ENCODE peak calls at places on chromosomes 11 and 22, in five cellular contexts. One of them, this sample, is unnamed.

GRCh38 chr11:129280027-129280811 is 88.1 kb upstream of the ARHGAP32 start:
- DNase-seq in tibial nerve: no peak
- DNase-seq in mammary epithelial cell: no peak
- DNase-seq in sigmoid colon: no peak
- DNase-seq in RWPE2: no peak
- DNase-seq in this sample: no peak

GRCh38 chr11:113562981-113563461 is 87.8 kb upstream of the DRD2 start:
- DNase-seq in tibial nerve: no peak
- DNase-seq in mammary epithelial cell: no peak
- DNase-seq in sigmoid colon: no peak
- DNase-seq in RWPE2: no peak
- DNase-seq in this sample: no peak

GRCh38 chr11:31940396-31941037 is 129.4 kb upstream of the PAX6 start:
- DNase-seq in tibial nerve: no peak
- DNase-seq in mammary epithelial cell: no peak
- DNase-seq in sigmoid colon: no peak
- DNase-seq in RWPE2: no peak
- DNase-seq in this sample: no peak

GRCh38 chr22:25650834-25651233 is 86.4 kb downstream of the GRK3 start:
- DNase-seq in tibial nerve: no peak
- DNase-seq in mammary epithelial cell: no peak
- DNase-seq in sigmoid colon: no peak
- DNase-seq in RWPE2: no peak
- DNase-seq in this sample: peak

GRCh38 chr22:41914611-41915034 is 251 bp downstream of the SHISA8 start:
- DNase-seq in tibial nerve: no peak
- DNase-seq in mammary epithelial cell: no peak
- DNase-seq in sigmoid colon: no peak
- DNase-seq in RWPE2: no peak
- DNase-seq in this sample: no peak

GRCh38 chr11:93370260-93370659 is 39.7 kb downstream of the DEUP1 start:
- DNase-seq in tibial nerve: no peak
- DNase-seq in mammary epithelial cell: peak
- DNase-seq in sigmoid colon: no peak
- DNase-seq in RWPE2: no peak
- DNase-seq in this sample: no peak

GRCh38 chr11:73374130-73374529 is 2.1 kb upstream of the RELT start:
- DNase-seq in tibial nerve: no peak
- DNase-seq in mammary epithelial cell: no peak
- DNase-seq in sigmoid colon: no peak
- DNase-seq in RWPE2: no peak
- DNase-seq in this sample: no peak

GRCh38 chr22:35205141-35205775 is 52.0 kb upstream of the HMGXB4 start:
- DNase-seq in tibial nerve: no peak
- DNase-seq in mammary epithelial cell: no peak
- DNase-seq in sigmoid colon: no peak
- DNase-seq in RWPE2: no peak
- DNase-seq in this sample: no peak

GRCh38 chr11:31237819-31238771 is 131.4 kb downstream of the DCDC1 start:
- DNase-seq in tibial nerve: no peak
- DNase-seq in mammary epithelial cell: peak
- DNase-seq in sigmoid colon: no peak
- DNase-seq in RWPE2: no peak
- DNase-seq in this sample: no peak

GRCh38 chr22:21641795-21642583 is at the start of gene SDF2L1:
- DNase-seq in tibial nerve: peak
- DNase-seq in mammary epithelial cell: peak
- DNase-seq in sigmoid colon: peak
- DNase-seq in RWPE2: peak
- DNase-seq in this sample: peak
- TF ChIP-seq CTCF in tibial nerve: peak
- TF ChIP-seq CTCF in mammary epithelial cell: no peak
- TF ChIP-seq CTCF in sigmoid colon: no peak
- TF ChIP-seq CTCF in RWPE2: peak
- TF ChIP-seq CTCF in this sample: no peak

DNA sequence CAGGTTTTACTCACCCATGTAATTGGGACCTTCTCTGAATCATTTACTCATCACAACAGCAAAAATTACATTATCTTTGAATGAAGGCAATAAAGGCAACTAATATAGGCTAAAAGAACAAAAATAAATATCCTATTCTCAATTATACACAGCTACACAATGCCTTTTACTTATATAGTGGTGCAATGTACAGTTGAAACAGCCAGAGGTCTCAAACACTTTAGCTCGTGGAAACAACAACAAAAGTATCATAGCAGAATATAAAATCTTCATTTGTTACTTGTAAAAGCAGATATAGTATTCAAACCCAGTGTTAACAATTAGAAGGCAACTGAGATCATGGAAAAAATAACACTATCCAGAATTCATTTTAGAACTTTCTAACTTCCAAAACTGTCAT is 20.6 kb upstream of the CCDC34 start:
- DNase-seq in tibial nerve: no peak
- DNase-seq in mammary epithelial cell: no peak
- DNase-seq in sigmoid colon: no peak
- DNase-seq in RWPE2: no peak
- DNase-seq in this sample: no peak
- TF ChIP-seq CTCF in tibial nerve: no peak
- TF ChIP-seq CTCF in mammary epithelial cell: no peak
- TF ChIP-seq CTCF in sigmoid colon: no peak
- TF ChIP-seq CTCF in RWPE2: no peak
- TF ChIP-seq CTCF in this sample: no peak

DNA sequence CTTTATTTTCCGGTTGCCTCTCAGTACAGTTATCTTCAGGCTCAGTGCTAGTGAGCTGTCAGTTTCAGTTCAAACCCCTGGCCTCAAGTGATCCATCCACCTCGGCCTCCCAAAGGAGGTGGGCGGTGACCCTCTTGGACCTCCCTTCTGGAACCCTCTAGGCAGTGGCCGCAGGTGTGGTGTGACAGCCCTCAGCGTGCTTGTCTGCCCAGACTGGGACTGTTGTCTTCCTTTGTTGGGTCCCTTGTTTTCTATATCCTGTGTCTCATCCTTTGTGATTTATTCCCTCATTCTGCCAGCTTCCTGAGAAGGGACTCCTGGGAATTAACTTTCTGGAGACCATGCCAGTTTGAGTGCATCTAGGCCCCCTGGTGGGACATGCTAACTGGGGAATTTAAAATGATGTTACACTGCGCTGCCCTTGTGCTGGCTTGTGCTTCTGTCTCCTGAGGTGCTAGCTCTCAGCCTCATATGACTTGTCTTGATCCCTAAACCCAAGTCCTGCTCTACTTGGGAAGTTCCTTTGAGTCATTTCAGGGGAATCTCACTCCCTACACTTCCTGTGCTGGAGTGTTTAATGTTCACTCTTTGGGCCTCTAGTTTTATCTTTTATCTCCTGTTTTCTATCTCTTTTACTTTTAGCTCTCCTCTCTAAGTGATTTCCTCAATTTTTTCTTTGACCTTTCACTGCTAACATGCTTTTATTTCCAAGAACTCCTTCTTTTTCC is 19.4 kb downstream of the MED15 start:
- DNase-seq in tibial nerve: no peak
- DNase-seq in mammary epithelial cell: peak
- DNase-seq in sigmoid colon: no peak
- DNase-seq in RWPE2: no peak
- DNase-seq in this sample: no peak
- TF ChIP-seq CTCF in tibial nerve: no peak
- TF ChIP-seq CTCF in mammary epithelial cell: peak
- TF ChIP-seq CTCF in sigmoid colon: no peak
- TF ChIP-seq CTCF in RWPE2: peak
- TF ChIP-seq CTCF in this sample: no peak

GRCh38 chr11:75691804-75692203 is 23.0 kb upstream of the MAP6 start:
- DNase-seq in tibial nerve: no peak
- DNase-seq in mammary epithelial cell: no peak
- DNase-seq in sigmoid colon: no peak
- DNase-seq in RWPE2: no peak
- DNase-seq in this sample: no peak
- TF ChIP-seq CTCF in tibial nerve: no peak
- TF ChIP-seq CTCF in mammary epithelial cell: no peak
- TF ChIP-seq CTCF in sigmoid colon: no peak
- TF ChIP-seq CTCF in RWPE2: no peak
- TF ChIP-seq CTCF in this sample: no peak

GRCh38 chr11:60657880-60658279 is 41.5 kb upstream of the MS4A8 start:
- DNase-seq in tibial nerve: no peak
- DNase-seq in mammary epithelial cell: no peak
- DNase-seq in sigmoid colon: no peak
- DNase-seq in RWPE2: no peak
- DNase-seq in this sample: no peak
- TF ChIP-seq CTCF in tibial nerve: no peak
- TF ChIP-seq CTCF in mammary epithelial cell: no peak
- TF ChIP-seq CTCF in sigmoid colon: no peak
- TF ChIP-seq CTCF in RWPE2: no peak
- TF ChIP-seq CTCF in this sample: no peak

DNA sequence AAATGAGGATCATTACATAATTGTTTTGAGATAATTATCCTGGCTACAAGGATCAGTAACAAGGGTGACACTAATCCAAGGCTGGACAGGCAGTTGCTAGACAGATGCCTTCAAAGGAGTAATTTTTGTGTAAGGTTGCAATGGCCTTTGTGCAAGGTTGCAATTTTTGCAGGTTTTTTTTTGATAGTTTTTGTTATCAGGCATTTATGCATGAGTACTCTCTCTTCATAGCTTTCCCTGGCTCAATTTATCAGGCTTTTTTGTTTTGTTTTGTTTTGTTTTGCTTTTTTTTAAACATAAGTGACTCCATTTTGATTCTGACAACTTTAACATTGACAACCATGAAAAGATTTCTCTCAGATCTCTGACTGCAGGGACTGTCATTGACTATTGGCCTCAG is 110.2 kb downstream of the SWAP70 start:
- DNase-seq in tibial nerve: no peak
- DNase-seq in mammary epithelial cell: no peak
- DNase-seq in sigmoid colon: no peak
- DNase-seq in RWPE2: no peak
- DNase-seq in this sample: no peak
- TF ChIP-seq CTCF in tibial nerve: no peak
- TF ChIP-seq CTCF in mammary epithelial cell: no peak
- TF ChIP-seq CTCF in sigmoid colon: no peak
- TF ChIP-seq CTCF in RWPE2: no peak
- TF ChIP-seq CTCF in this sample: no peak

DNA sequence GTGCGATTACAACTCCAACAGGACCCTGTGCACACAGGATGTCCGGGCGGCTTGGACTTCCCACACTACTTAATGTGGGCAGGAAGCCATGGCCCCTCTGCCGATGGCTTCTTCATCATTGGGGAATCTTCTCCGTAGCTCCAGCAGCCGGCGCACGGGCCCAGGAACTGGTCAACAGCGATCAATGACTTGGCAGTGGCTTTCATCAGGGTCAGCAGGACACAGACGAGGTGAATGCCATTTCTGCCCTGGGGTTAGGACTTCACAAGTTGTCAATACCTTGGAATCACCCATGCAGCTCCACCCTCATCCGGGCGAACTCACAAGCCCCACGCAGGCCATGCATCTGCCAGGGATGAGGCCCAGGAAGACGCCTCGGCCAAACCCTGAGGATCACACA is 645.7 kb downstream of the BRD1 start:
- DNase-seq in tibial nerve: no peak
- DNase-seq in mammary epithelial cell: no peak
- DNase-seq in sigmoid colon: no peak
- DNase-seq in RWPE2: no peak
- DNase-seq in this sample: no peak
- TF ChIP-seq CTCF in tibial nerve: no peak
- TF ChIP-seq CTCF in mammary epithelial cell: no peak
- TF ChIP-seq CTCF in sigmoid colon: no peak
- TF ChIP-seq CTCF in RWPE2: no peak
- TF ChIP-seq CTCF in this sample: no peak

DNA sequence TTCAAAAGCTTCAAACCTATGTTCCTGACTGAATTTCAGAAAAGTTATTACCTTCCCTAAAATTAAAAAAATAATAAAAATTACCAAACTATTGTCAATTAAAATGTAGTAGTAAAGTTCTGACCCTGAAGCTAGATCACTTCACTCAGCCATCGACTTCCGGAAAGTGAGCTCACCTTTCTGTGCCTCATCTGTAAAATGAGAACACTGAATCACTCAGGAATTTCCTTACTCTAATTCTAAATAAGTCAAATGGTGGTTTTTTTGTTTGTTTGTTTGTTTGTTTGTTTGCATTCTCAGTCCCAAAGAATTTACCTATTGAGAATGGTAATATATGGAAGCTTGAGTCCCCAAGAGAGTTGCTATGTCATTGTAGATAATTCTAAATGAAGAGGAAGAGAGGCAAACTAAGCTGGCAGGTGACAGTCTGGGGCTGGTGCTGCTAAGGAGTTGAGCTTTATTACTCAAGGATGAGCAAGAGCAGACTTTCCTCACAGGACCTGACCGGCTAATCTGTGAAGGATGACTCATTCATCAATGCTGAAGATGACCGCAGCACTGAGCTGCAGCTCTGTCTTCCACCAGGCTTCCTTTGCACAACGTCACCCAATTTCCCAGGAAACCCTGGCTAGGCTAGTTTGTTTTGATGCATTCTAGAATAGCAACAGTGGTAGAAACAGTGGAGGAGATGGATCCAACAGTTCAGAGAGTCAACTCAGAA is 248.8 kb downstream of the RAB38 start:
- DNase-seq in tibial nerve: no peak
- DNase-seq in mammary epithelial cell: peak
- DNase-seq in sigmoid colon: no peak
- DNase-seq in RWPE2: peak
- DNase-seq in this sample: no peak
- TF ChIP-seq CTCF in tibial nerve: no peak
- TF ChIP-seq CTCF in mammary epithelial cell: no peak
- TF ChIP-seq CTCF in sigmoid colon: no peak
- TF ChIP-seq CTCF in RWPE2: no peak
- TF ChIP-seq CTCF in this sample: no peak

GRCh38 chr11:111926505-111927391 is 8.0 kb downstream of the C11orf52 start:
- DNase-seq in tibial nerve: peak
- DNase-seq in mammary epithelial cell: peak
- DNase-seq in sigmoid colon: peak
- DNase-seq in RWPE2: peak
- DNase-seq in this sample: peak
- TF ChIP-seq CTCF in tibial nerve: no peak
- TF ChIP-seq CTCF in mammary epithelial cell: peak
- TF ChIP-seq CTCF in sigmoid colon: peak
- TF ChIP-seq CTCF in RWPE2: no peak
- TF ChIP-seq CTCF in this sample: no peak

DNA sequence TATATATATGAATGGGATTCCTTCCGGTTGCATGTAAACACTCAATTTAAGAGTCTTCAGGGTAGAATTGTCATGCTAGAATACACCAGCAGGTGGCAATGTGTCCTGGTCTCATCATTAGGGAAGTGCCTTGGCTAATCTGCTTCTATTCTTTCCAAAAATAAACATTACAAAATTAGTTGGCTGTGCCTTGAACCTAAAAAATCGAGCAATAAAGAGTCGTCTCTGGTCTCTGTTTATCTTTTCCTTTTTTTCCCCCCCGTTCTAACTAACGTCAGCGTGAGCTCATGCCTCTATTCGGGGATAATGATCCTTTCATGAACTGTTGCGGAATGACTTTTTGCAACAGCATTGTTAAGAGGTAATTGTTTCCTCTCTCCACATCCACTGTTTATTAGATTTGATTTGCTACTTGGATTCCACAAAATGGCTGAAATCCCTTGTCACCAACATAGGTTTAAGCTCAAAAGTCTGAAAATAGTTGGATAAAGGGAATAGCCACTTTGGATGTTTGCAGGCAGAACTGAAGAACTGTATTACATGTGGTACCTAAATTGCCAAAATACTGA is 1.2 kb upstream of the ARHGEF12 start:
- DNase-seq in tibial nerve: peak
- DNase-seq in mammary epithelial cell: peak
- DNase-seq in sigmoid colon: peak
- DNase-seq in RWPE2: no peak
- DNase-seq in this sample: peak
- TF ChIP-seq CTCF in tibial nerve: peak
- TF ChIP-seq CTCF in mammary epithelial cell: peak
- TF ChIP-seq CTCF in sigmoid colon: peak
- TF ChIP-seq CTCF in RWPE2: peak
- TF ChIP-seq CTCF in this sample: peak